ENCODE peak calls at places on chromosome X, in ten cellular contexts. U is RWPE2, C is left ventricle myocardium inferior, S is HepG2, H is OCI-LY7, M is cardiac fibroblast, O is HCT116, A is GM12878, F is lower leg skin, Z is AG09309. P is an unnamed sample.

GRCh38 chrX:17022205-17022604 is 75.7 kb downstream of the REPS2 start:
- DNase-seq in U (no peak), C (no peak), S (no peak), H (no peak), M (peak; percentile 66), O (no peak), A (no peak), F (no peak), Z (peak; percentile 33), P (peak; percentile 33)

GRCh38 chrX:22690116-22690515 is 309.6 kb upstream of the DDX53 start:
- DNase-seq in U (no peak), C (no peak), S (no peak), H (no peak), M (peak; percentile 84), O (no peak), A (no peak), F (no peak), Z (no peak), P (no peak)

GRCh38 chrX:112687189-112687691 is 7.5 kb upstream of the LHFPL1 start:
- DNase-seq in U (no peak), C (no peak), S (no peak), H (no peak), M (peak; percentile 53), O (no peak), A (no peak), F (no peak), Z (no peak), P (no peak)

GRCh38 chrX:45903781-45904201 is 641.4 kb downstream of the ZNF674 start:
- DNase-seq in U (no peak), C (no peak), S (no peak), H (no peak), M (no peak), O (no peak), A (no peak), F (no peak), Z (no peak), P (no peak)

GRCh38 chrX:129739591-129739990 is 812 bp downstream of the XPNPEP2 start:
- DNase-seq in U (no peak), C (no peak), S (no peak), H (no peak), M (peak; percentile 16), O (no peak), A (no peak), F (no peak), Z (no peak), P (no peak)

GRCh38 chrX:12771445-12772069 is 19.7 kb upstream of the PRPS2 start:
- DNase-seq in U (no peak), C (peak; percentile 22), S (no peak), H (peak; percentile 45), M (peak; percentile 58), O (peak; percentile 44), A (peak; percentile 20), F (no peak), Z (no peak), P (peak; percentile 13)

GRCh38 chrX:151393514-151393913 is 3.5 kb upstream of the VMA21 start:
- DNase-seq in U (no peak), C (no peak), S (no peak), H (peak; percentile 39), M (no peak), O (no peak), A (no peak), F (no peak), Z (no peak), P (no peak)

GRCh38 chrX:12865359-12865758 is 1.5 kb upstream of the TLR7 start:
- DNase-seq in U (no peak), C (no peak), S (no peak), H (no peak), M (peak; percentile 41), O (no peak), A (no peak), F (no peak), Z (no peak), P (no peak)

GRCh38 chrX:100076031-100076430 is 334.0 kb downstream of the PCDH19 start:
- DNase-seq in U (no peak), C (no peak), S (no peak), H (no peak), M (no peak), O (no peak), A (no peak), F (no peak), Z (no peak), P (no peak)

GRCh38 chrX:151153086-151153485 is 23.3 kb upstream of the GPR50 start:
- DNase-seq in U (no peak), C (no peak), S (peak; percentile 0), H (no peak), M (peak; percentile 3), O (no peak), A (no peak), F (no peak), Z (peak; percentile 13), P (peak; percentile 4)

GRCh38 chrX:39821011-39821708 is 276.6 kb downstream of the BCOR start:
- DNase-seq in U (no peak), C (peak; percentile 21), S (no peak), H (no peak), M (peak; percentile 35), O (no peak), A (no peak), F (no peak), Z (no peak), P (no peak)

GRCh38 chrX:132191938-132192337 is 27.3 kb downstream of the RAP2C start:
- DNase-seq in U (no peak), C (no peak), S (no peak), H (no peak), M (no peak), O (no peak), A (no peak), F (no peak), Z (no peak), P (no peak)

GRCh38 chrX:132184871-132185270 is 34.4 kb downstream of the RAP2C start:
- DNase-seq in U (no peak), C (no peak), S (no peak), H (no peak), M (no peak), O (no peak), A (no peak), F (no peak), Z (no peak), P (no peak)

GRCh38 chrX:132187451-132187850 is 31.8 kb downstream of the RAP2C start:
- DNase-seq in U (no peak), C (no peak), S (no peak), H (no peak), M (no peak), O (no peak), A (no peak), F (no peak), Z (no peak), P (no peak)
- TF ChIP-seq CTCF in U (no peak), C (no peak), S (no peak), H (no peak), M (no peak), O (no peak), A (no peak), F (no peak), Z (no peak), P (no peak)

GRCh38 chrX:48086119-48086518 is 14.7 kb upstream of the ZNF630 start:
- DNase-seq in U (no peak), C (no peak), S (peak; percentile 27), H (no peak), M (peak; percentile 5), O (peak; percentile 8), A (no peak), F (no peak), Z (no peak), P (no peak)

GRCh38 chrX:48083706-48084105 is 12.3 kb upstream of the ZNF630 start:
- DNase-seq in U (no peak), C (no peak), S (no peak), H (no peak), M (no peak), O (no peak), A (no peak), F (no peak), Z (no peak), P (no peak)

DNA sequence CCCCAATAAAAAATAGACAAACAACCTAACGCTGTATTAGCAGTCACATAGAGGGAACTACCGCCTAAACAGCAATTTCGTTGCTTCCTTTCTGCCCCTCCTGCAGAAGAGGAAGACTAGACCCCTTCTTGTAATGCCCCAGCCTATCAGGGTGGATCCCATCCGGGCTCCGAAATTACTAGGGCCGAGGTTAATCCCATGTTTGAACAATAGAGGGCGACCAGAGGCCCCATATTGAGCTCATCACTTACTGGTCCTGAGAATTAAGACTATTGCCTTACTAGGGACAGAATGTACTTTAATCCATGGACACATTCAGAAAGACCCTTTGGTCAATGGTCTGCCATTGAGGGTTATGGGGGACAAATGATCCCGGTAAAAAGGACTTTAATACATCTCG is 11.8 kb upstream of the ZNF630 start:
- DNase-seq in U (no peak), C (peak; percentile 13), S (peak; percentile 6), H (peak; percentile 56), M (peak; percentile 57), O (peak; percentile 26), A (no peak), F (peak; percentile 22), Z (no peak), P (peak; percentile 51)
- H3K4me3 ChIP-seq in U (no peak overlapping the region), C (no peak overlapping the region), S (no peak overlapping the region), H (no peak overlapping the region), M (no peak overlapping the region), O (no peak overlapping the region), A (no peak overlapping the region), F (no peak overlapping the region), Z (no peak overlapping the region), P (no peak overlapping the region)

GRCh38 chrX:1876041-1876440 is 261.2 kb downstream of the ASMT start:
- DNase-seq in U (no peak), C (no peak), S (no peak), H (no peak), M (no peak), O (no peak), A (no peak), F (no peak), Z (no peak), P (no peak)

GRCh38 chrX:1874899-1875298 is 260.0 kb downstream of the ASMT start:
- DNase-seq in U (no peak), C (no peak), S (no peak), H (no peak), M (no peak), O (no peak), A (no peak), F (no peak), Z (no peak), P (no peak)

GRCh38 chrX:1874416-1874815 is 259.6 kb downstream of the ASMT start:
- DNase-seq in U (no peak), C (no peak), S (no peak), H (no peak), M (no peak), O (no peak), A (no peak), F (no peak), Z (no peak), P (no peak)

GRCh38 chrX:1871887-1872286 is 257.0 kb downstream of the ASMT start:
- DNase-seq in U (no peak), C (no peak), S (no peak), H (no peak), M (no peak), O (no peak), A (no peak), F (no peak), Z (no peak), P (no peak)

GRCh38 chrX:1873671-1874070 is 258.8 kb downstream of the ASMT start:
- DNase-seq in U (no peak), C (no peak), S (no peak), H (no peak), M (no peak), O (no peak), A (no peak), F (no peak), Z (no peak), P (no peak)
- TF ChIP-seq CTCF in U (no peak), C (no peak), S (no peak), H (no peak), M (no peak), O (no peak), A (no peak), F (no peak), Z (no peak), P (no peak)

GRCh38 chrX:79365591-79365990 is 1.5 kb downstream of the ITM2A start:
- DNase-seq in U (no peak), C (no peak), S (no peak), H (no peak), M (no peak), O (no peak), A (no peak), F (no peak), Z (no peak), P (no peak)
- H3K4me3 ChIP-seq in U (no peak overlapping the region), C (peak overlapping the region; percentile 67), S (no peak overlapping the region), H (no peak overlapping the region), M (no peak overlapping the region), O (no peak overlapping the region), A (peak overlapping the region; percentile 72), F (no peak overlapping the region), Z (no peak overlapping the region), P (no peak overlapping the region)